ENCODE peak calls at places on chromosomes 3 and 15, in five cellular contexts. F, M, O, Q and U are unnamed samples.

GRCh38 chr3:122461834-122462233 is 46.0 kb upstream of the WDR5B start:
- DNase-seq in F (no peak), M (no peak), O (peak; percentile 81), Q (no peak), U (no peak)

GRCh38 chr3:112425858-112426750 is 73.2 kb downstream of the BTLA start:
- DNase-seq in F (no peak), M (no peak), O (no peak), Q (no peak), U (no peak)

GRCh38 chr3:140292154-140292553 is 357.2 kb downstream of the CLSTN2 start:
- DNase-seq in F (no peak), M (no peak), O (no peak), Q (no peak), U (no peak)

GRCh38 chr3:162391301-162391700 is 894.7 kb downstream of the OTOL1 start:
- DNase-seq in F (no peak), M (no peak), O (no peak), Q (no peak), U (no peak)

GRCh38 chr3:16864610-16865313 is 20.0 kb upstream of the PLCL2 start:
- DNase-seq in F (no peak), M (no peak), O (no peak), Q (no peak), U (no peak)

GRCh38 chr3:76063019-76063418 is 277.7 kb upstream of the ZNF717 start:
- DNase-seq in F (no peak), M (no peak), O (peak; percentile 21), Q (no peak), U (no peak)

GRCh38 chr3:137163241-137163916 is 205.6 kb downstream of the IL20RB start:
- DNase-seq in F (no peak), M (no peak), O (no peak), Q (peak; percentile 72), U (no peak)

GRCh38 chr3:127196002-127196401 is 3.1 kb downstream of the PRR23E start:
- DNase-seq in F (no peak), M (no peak), O (no peak), Q (no peak), U (no peak)

GRCh38 chr15:36106640-36107335 is 472.6 kb upstream of the CDIN1 start:
- DNase-seq in F (no peak), M (no peak), O (no peak), Q (no peak), U (no peak)

GRCh38 chr3:184732133-184732532 is 20.3 kb upstream of the MAGEF1 start:
- DNase-seq in F (no peak), M (no peak), O (no peak), Q (no peak), U (no peak)

GRCh38 chr15:32853667-32854066 is 135.9 kb downstream of the GREM1 start:
- DNase-seq in F (no peak), M (no peak), O (no peak), Q (peak; percentile 62), U (no peak)

GRCh38 chr3:4395448-4395847 is 71.6 kb downstream of the SUMF1 start:
- DNase-seq in F (no peak), M (no peak), O (no peak), Q (no peak), U (no peak)

GRCh38 chr15:32849769-32850668 is 132.2 kb downstream of the GREM1 start:
- DNase-seq in F (no peak), M (no peak), O (no peak), Q (no peak), U (no peak)

GRCh38 chr3:133857767-133858166 is 37.9 kb downstream of the RAB6B start:
- DNase-seq in F (no peak), M (no peak), O (no peak), Q (no peak), U (no peak)

GRCh38 chr15:85312486-85312885 is 67.9 kb upstream of the AKAP13 start:
- DNase-seq in F (no peak), M (no peak), O (no peak), Q (no peak), U (no peak)

GRCh38 chr3:132380979-132381944 is 36.0 kb upstream of the DNAJC13 start:
- DNase-seq in F (no peak), M (no peak), O (no peak), Q (peak; percentile 44), U (no peak)

GRCh38 chr15:63612300-63612699 is 15.1 kb downstream of the FBXL22 start:
- DNase-seq in F (no peak), M (no peak), O (no peak), Q (no peak), U (no peak)

GRCh38 chr15:66882251-66883020 is 180.4 kb downstream of the SMAD6 start:
- DNase-seq in F (no peak), M (no peak), O (no peak), Q (no peak), U (no peak)

GRCh38 chr3:65118279-65118678 is 430.5 kb upstream of the ADAMTS9 start:
- DNase-seq in F (no peak), M (no peak), O (no peak), Q (no peak), U (no peak)

GRCh38 chr3:20013396-20013795 is 1.3 kb upstream of the PP2D1 start:
- DNase-seq in F (no peak), M (no peak), O (no peak), Q (no peak), U (no peak)

GRCh38 chr3:15161113-15161512 is 44.9 kb upstream of the CAPN7 start:
- DNase-seq in F (no peak), M (no peak), O (no peak), Q (no peak), U (no peak)

GRCh38 chr3:156685752-156686151 is 11.4 kb downstream of the TIPARP start:
- DNase-seq in F (no peak), M (no peak), O (peak; percentile 55), Q (no peak), U (no peak)

GRCh38 chr3:175743733-175744400 is 884.7 kb downstream of the NAALADL2 start:
- DNase-seq in F (no peak), M (no peak), O (no peak), Q (no peak), U (no peak)

GRCh38 chr3:53483821-53484220 is 10.6 kb upstream of the CACNA1D start:
- DNase-seq in F (no peak), M (no peak), O (no peak), Q (no peak), U (no peak)

GRCh38 chr15:63181658-63182057 is 7.7 kb upstream of the RAB8B start:
- DNase-seq in F (no peak), M (no peak), O (no peak), Q (no peak), U (no peak)

GRCh38 chr3:114377426-114377825 is 83.6 kb downstream of the TIGIT start:
- DNase-seq in F (no peak), M (no peak), O (no peak), Q (no peak), U (no peak)

GRCh38 chr3:11238057-11238456 is 34.1 kb upstream of the ATG7 start:
- DNase-seq in F (no peak), M (no peak), O (no peak), Q (no peak), U (no peak)

GRCh38 chr15:74789171-74789627 is 7.3 kb downstream of the CSK start:
- DNase-seq in F (peak; percentile 39), M (peak; percentile 47), O (peak; percentile 93), Q (no peak), U (peak; percentile 31)

GRCh38 chr3:190321789-190322603 is at the start of gene CLDN1:
- DNase-seq in F (peak; percentile 46), M (peak; percentile 67), O (peak; percentile 73), Q (peak; percentile 96), U (peak; percentile 76)

GRCh38 chr3:165786013-165786412 is 51.2 kb downstream of the BCHE start:
- DNase-seq in F (no peak), M (no peak), O (no peak), Q (no peak), U (no peak)

GRCh38 chr15:60626051-60626450 is 147.1 kb upstream of the ICE2 start:
- DNase-seq in F (no peak), M (no peak), O (no peak), Q (no peak), U (no peak)

GRCh38 chr15:39776068-39776467 is 6.6 kb downstream of the FSIP1 start:
- DNase-seq in F (no peak), M (no peak), O (no peak), Q (no peak), U (no peak)

GRCh38 chr3:137410028-137410427 is 354.1 kb upstream of the SOX14 start:
- DNase-seq in F (no peak), M (no peak), O (no peak), Q (no peak), U (no peak)

GRCh38 chr3:158050461-158050860 is 55.8 kb downstream of the SHOX2 start:
- DNase-seq in F (no peak), M (no peak), O (no peak), Q (no peak), U (no peak)

GRCh38 chr15:92650966-92651365 is 4.6 kb downstream of the FAM174B start:
- DNase-seq in F (no peak), M (no peak), O (no peak), Q (no peak), U (no peak)

GRCh38 chr3:40679289-40679688 is 154.5 kb downstream of the ZNF621 start:
- DNase-seq in F (no peak), M (no peak), O (no peak), Q (no peak), U (no peak)
- H3K4me3 ChIP-seq in F (no peak overlapping the region), M (no peak overlapping the region), O (no peak overlapping the region), Q (no peak overlapping the region), U (no peak overlapping the region)

DNA sequence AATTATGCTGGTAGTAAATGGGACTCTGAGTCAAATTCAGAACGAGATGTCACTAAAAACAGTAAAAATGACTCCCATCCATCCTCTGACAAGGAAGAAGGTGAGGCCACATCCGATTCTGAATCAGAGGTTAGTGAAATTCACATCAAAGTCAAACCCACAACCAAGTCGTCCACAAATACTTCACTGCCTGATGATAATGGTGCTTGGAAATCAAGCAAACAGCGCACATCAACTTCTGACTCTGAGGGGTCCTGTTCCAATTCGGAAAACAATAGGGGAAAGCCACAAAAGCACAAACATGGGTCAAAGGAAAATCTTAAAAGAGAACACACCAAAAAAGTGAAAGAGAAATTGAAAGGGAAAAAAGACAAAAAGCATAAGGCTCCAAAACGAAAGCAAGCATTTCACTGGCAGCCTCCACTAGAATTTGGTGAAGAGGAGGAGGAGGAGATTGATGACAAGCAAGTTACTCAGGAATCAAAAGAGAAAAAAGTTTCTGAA is 15.1 kb upstream of the ZBTB47 start:
- DNase-seq in F (peak; percentile 53), M (peak; percentile 65), O (no peak), Q (no peak), U (peak; percentile 52)
- H3K4me3 ChIP-seq in F (peak overlapping the region; percentile 52), M (no peak overlapping the region), O (no peak overlapping the region), Q (no peak overlapping the region), U (peak overlapping the region; percentile 30)

GRCh38 chr3:179450321-179450720 is 949 bp downstream of the GNB4 start:
- DNase-seq in F (no peak), M (no peak), O (no peak), Q (peak; percentile 22), U (no peak)
- H3K4me3 ChIP-seq in F (peak overlapping the region; percentile 60), M (no peak overlapping the region), O (no peak overlapping the region), Q (peak overlapping the region; percentile 92), U (no peak overlapping the region)

DNA sequence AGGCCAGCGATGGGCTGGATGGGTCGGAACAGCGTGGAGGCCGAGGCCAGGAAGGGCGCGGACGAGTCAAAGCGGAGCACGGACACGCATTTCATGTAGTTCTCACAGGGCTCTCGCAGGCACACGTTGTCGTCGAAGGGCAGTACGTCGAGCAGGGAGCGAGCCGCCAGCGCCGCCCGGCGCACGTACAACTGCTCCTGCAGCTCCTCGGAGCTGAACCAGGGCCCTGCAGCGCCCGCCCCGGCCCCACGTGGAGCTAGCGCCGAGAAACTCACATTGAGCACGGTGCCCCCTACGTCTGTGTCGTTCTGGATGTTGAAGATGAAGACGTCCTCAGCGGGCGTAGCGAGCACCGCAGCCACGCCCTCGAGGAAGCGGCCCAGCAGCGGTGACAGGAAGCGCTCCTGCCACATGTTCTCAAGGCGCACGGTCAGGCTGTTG is 5.8 kb downstream of the CELSR3 start:
- DNase-seq in F (peak; percentile 31), M (peak; percentile 23), O (no peak), Q (no peak), U (no peak)
- H3K4me3 ChIP-seq in F (peak overlapping the region; percentile 53), M (peak overlapping the region; percentile 29), O (peak overlapping the region; percentile 52), Q (no peak overlapping the region), U (peak overlapping the region; percentile 70)